ENCODE peak calls at places on chromosomes 6 and 20, in four cellular contexts. M is AG09309; B is activated T-helper 1 cell treated with anti-CD3 and anti-CD28 coated beads, Interleukin-2, amount 50 U/mL, for 16 hours; Q is GM04504. U is an unnamed sample.

GRCh38 chr20:62163986-62164762 is 18.7 kb upstream of the MTG2 start:
- DNase-seq in M (no peak), B (no peak), Q (no peak), U (no peak)

GRCh38 chr20:20491110-20491783 is 123.3 kb downstream of the INSM1 start:
- DNase-seq in M (peak; percentile 24), B (no peak), Q (peak; percentile 4), U (no peak)

GRCh38 chr6:149389509-149390297 is 10.4 kb upstream of the SUMO4 start:
- DNase-seq in M (peak; percentile 1), B (no peak), Q (peak; percentile 19), U (no peak)

GRCh38 chr6:63272397-63272796 is 47.4 kb downstream of the LGSN start:
- DNase-seq in M (no peak), B (no peak), Q (no peak), U (no peak)

GRCh38 chr6:134436281-134436815 is 118.4 kb upstream of the SGK1 start:
- DNase-seq in M (peak; percentile 85), B (peak; percentile 58), Q (peak; percentile 94), U (no peak)

GRCh38 chr6:123333000-123333756 is 303.6 kb downstream of the TRDN start:
- DNase-seq in M (no peak), B (no peak), Q (no peak), U (no peak)

GRCh38 chr6:55449219-55449618 is 122.0 kb downstream of the GFRAL start:
- DNase-seq in M (no peak), B (no peak), Q (no peak), U (peak; percentile 32)

GRCh38 chr20:46520976-46521579 is 7.7 kb upstream of the ZNF334 start:
- DNase-seq in M (peak; percentile 7), B (peak; percentile 14), Q (peak; percentile 25), U (peak; percentile 88)

GRCh38 chr6:71977860-71978259 is 91.5 kb downstream of the RIMS1 start:
- DNase-seq in M (no peak), B (no peak), Q (no peak), U (no peak)

GRCh38 chr6:124881898-124882579 is 80.2 kb upstream of the RNF217 start:
- DNase-seq in M (no peak), B (no peak), Q (peak; percentile 24), U (no peak)

GRCh38 chr6:150228067-150228733 is 85.4 kb downstream of the PPP1R14C start:
- DNase-seq in M (no peak), B (no peak), Q (no peak), U (no peak)

GRCh38 chr20:21111416-21111815 is 5.3 kb upstream of the LINC00237 start:
- DNase-seq in M (no peak), B (no peak), Q (no peak), U (no peak)

GRCh38 chr20:9686455-9686854 is 152.4 kb downstream of the PAK5 start:
- DNase-seq in M (no peak), B (no peak), Q (no peak), U (no peak)

GRCh38 chr6:21907291-21907690 is 313.7 kb downstream of the SOX4 start:
- DNase-seq in M (no peak), B (no peak), Q (no peak), U (no peak)

GRCh38 chr6:22476811-22477210 is 92.6 kb upstream of the HDGFL1 start:
- DNase-seq in M (peak; percentile 2), B (no peak), Q (no peak), U (no peak)

GRCh38 chr6:13237318-13237717 is 91.0 kb downstream of the TBC1D7 start:
- DNase-seq in M (no peak), B (no peak), Q (no peak), U (no peak)

GRCh38 chr6:45422541-45423110 is 44.9 kb upstream of the SUPT3H start:
- DNase-seq in M (no peak), B (peak; percentile 39), Q (no peak), U (peak; percentile 68)

GRCh38 chr6:2171728-2172127 is 73.7 kb downstream of the GMDS start:
- DNase-seq in M (no peak), B (no peak), Q (no peak), U (no peak)

GRCh38 chr20:17502105-17502504 is 29.1 kb downstream of the BFSP1 start:
- DNase-seq in M (no peak), B (no peak), Q (no peak), U (no peak)

GRCh38 chr20:62299666-62300236 is 3.0 kb upstream of the ADRM1 start:
- DNase-seq in M (no peak), B (no peak), Q (no peak), U (peak; percentile 28)

GRCh38 chr20:31974975-31975481 is 7.1 kb downstream of the XKR7 start:
- DNase-seq in M (no peak), B (no peak), Q (no peak), U (peak; percentile 76)

GRCh38 chr6:166058064-166058739 is 109.4 kb downstream of the TBXT start:
- DNase-seq in M (no peak), B (no peak), Q (no peak), U (no peak)

GRCh38 chr6:35046862-35047261 is 94.3 kb downstream of the TCP11 start:
- DNase-seq in M (no peak), B (no peak), Q (no peak), U (no peak)